ENCODE peak calls at places on chromosomes 7 and 10, in eight cellular contexts. X is stimulated activated effector memory CD8-positive, alpha-beta T cell treated with anti-CD3 and anti-CD28 coated beads, Interleukin-12 subunit alpha, Interleukin-12 subunit beta, amount 100 ng/mL, for 72 hours; L is B cell; O is skeletal muscle cell; B is stimulated activated CD4-positive, alpha-beta T cell treated with anti-CD3 and anti-CD28 coated beads, Interleukin-15, amount 100 ng/mL, for 1 hour; A is fibroblast of lung; T is HCEC 1CT; C is pulmonary artery endothelial cell. K is an unnamed sample.

GRCh38 chr7:156378806-156379205 is 261.8 kb upstream of the RNF32 start:
- DNase-seq in X (no peak), L (no peak), O (no peak), B (no peak), A (no peak), T (no peak), C (no peak), K (no peak)

GRCh38 chr10:17123062-17123661 is 6.4 kb downstream of the CUBN start:
- DNase-seq in X (no peak), L (no peak), O (peak; percentile 36), B (no peak), A (peak; percentile 33), T (peak; percentile 68), C (no peak), K (no peak)

GRCh38 chr10:32166365-32166764 is 110.1 kb upstream of the KIF5B start:
- DNase-seq in X (no peak), L (no peak), O (no peak), B (no peak), A (no peak), T (no peak), C (no peak), K (no peak)

GRCh38 chr10:49398000-49398861 is 2.3 kb upstream of the DRGX start:
- DNase-seq in X (peak; percentile 61), L (no peak), O (no peak), B (no peak), A (peak; percentile 20), T (no peak), C (no peak), K (peak; percentile 73)

GRCh38 chr10:29714096-29714874 is 79.5 kb upstream of the SVIL start:
- DNase-seq in X (no peak), L (no peak), O (peak; percentile 76), B (no peak), A (peak; percentile 79), T (peak; percentile 86), C (no peak), K (no peak)

GRCh38 chr10:129924375-129925085 is 39.5 kb downstream of the EBF3 start:
- DNase-seq in X (no peak), L (peak; percentile 13), O (no peak), B (no peak), A (no peak), T (no peak), C (no peak), K (no peak)

GRCh38 chr7:152924826-152925411 is 165.4 kb downstream of the ACTR3B start:
- DNase-seq in X (no peak), L (no peak), O (no peak), B (no peak), A (no peak), T (no peak), C (no peak), K (no peak)

GRCh38 chr10:97000487-97001182 is 168.5 kb downstream of the LCOR start:
- DNase-seq in X (no peak), L (no peak), O (no peak), B (no peak), A (no peak), T (no peak), C (no peak), K (no peak)

GRCh38 chr7:26429168-26429567 is 137.5 kb downstream of the SNX10 start:
- DNase-seq in X (no peak), L (no peak), O (no peak), B (no peak), A (no peak), T (no peak), C (no peak), K (no peak)

GRCh38 chr7:45259227-45259596 is 101.6 kb downstream of the RAMP3 start:
- DNase-seq in X (no peak), L (no peak), O (no peak), B (no peak), A (no peak), T (no peak), C (no peak), K (no peak)

GRCh38 chr7:74181821-74182220 is 7.7 kb downstream of the EIF4H start:
- DNase-seq in X (no peak), L (no peak), O (no peak), B (no peak), A (no peak), T (no peak), C (no peak), K (no peak)

GRCh38 chr7:17986826-17987225 is 40.8 kb downstream of the PRPS1L1 start:
- DNase-seq in X (no peak), L (no peak), O (peak; percentile 51), B (no peak), A (peak; percentile 75), T (peak; percentile 90), C (no peak), K (no peak)

GRCh38 chr10:11742009-11742778 is at the start of gene ECHDC3:
- DNase-seq in X (peak; percentile 21), L (peak; percentile 63), O (no peak), B (no peak), A (peak; percentile 61), T (peak; percentile 22), C (no peak), K (peak; percentile 73)

GRCh38 chr10:103295391-103296044 is 18.6 kb downstream of the INA start:
- DNase-seq in X (no peak), L (no peak), O (peak; percentile 36), B (no peak), A (peak; percentile 78), T (peak; percentile 82), C (no peak), K (no peak)

GRCh38 chr10:87713707-87714106 is 54.0 kb downstream of the PAPSS2 start:
- DNase-seq in X (no peak), L (no peak), O (no peak), B (no peak), A (no peak), T (no peak), C (no peak), K (no peak)

GRCh38 chr7:131370523-131370968 is 42.9 kb downstream of the MKLN1 start:
- DNase-seq in X (no peak), L (no peak), O (no peak), B (no peak), A (peak; percentile 41), T (peak; percentile 65), C (no peak), K (no peak)

GRCh38 chr7:72182036-72182435 is 230.1 kb downstream of the CALN1 start:
- DNase-seq in X (no peak), L (no peak), O (no peak), B (no peak), A (no peak), T (no peak), C (no peak), K (no peak)

GRCh38 chr7:646951-647350 is 79.5 kb upstream of the DNAAF5 start:
- DNase-seq in X (no peak), L (no peak), O (no peak), B (no peak), A (no peak), T (no peak), C (no peak), K (no peak)

GRCh38 chr7:82602066-82602465 is 158.5 kb upstream of the CACNA2D1 start:
- DNase-seq in X (no peak), L (no peak), O (no peak), B (no peak), A (no peak), T (no peak), C (no peak), K (no peak)

GRCh38 chr7:106421181-106421762 is 136.5 kb upstream of the NAMPT start:
- DNase-seq in X (no peak), L (no peak), O (peak; percentile 93), B (no peak), A (peak; percentile 98), T (peak; percentile 84), C (peak; percentile 82), K (no peak)

GRCh38 chr7:83468251-83468739 is 180.6 kb downstream of the SEMA3E start:
- DNase-seq in X (no peak), L (no peak), O (peak; percentile 95), B (no peak), A (peak; percentile 98), T (peak; percentile 96), C (peak; percentile 96), K (no peak)

GRCh38 chr7:1586827-1587705 is 17.2 kb upstream of the PSMG3 start:
- DNase-seq in X (no peak), L (no peak), O (no peak), B (no peak), A (no peak), T (no peak), C (no peak), K (no peak)

GRCh38 chr10:60185426-60185825 is 204.2 kb downstream of the ANK3 start:
- DNase-seq in X (no peak), L (no peak), O (no peak), B (no peak), A (no peak), T (no peak), C (no peak), K (no peak)

GRCh38 chr7:28903779-28904538 is 54.2 kb downstream of the TRIL start:
- DNase-seq in X (no peak), L (no peak), O (no peak), B (no peak), A (peak; percentile 5), T (no peak), C (no peak), K (no peak)

GRCh38 chr7:35874881-35875280 is 74.0 kb downstream of the SEPTIN7 start:
- DNase-seq in X (no peak), L (no peak), O (peak; percentile 12), B (no peak), A (no peak), T (no peak), C (no peak), K (no peak)

GRCh38 chr7:55533050-55533728 is 39.1 kb downstream of the VOPP1 start:
- DNase-seq in X (peak; percentile 53), L (peak; percentile 94), O (peak; percentile 20), B (peak; percentile 37), A (no peak), T (peak; percentile 66), C (no peak), K (peak; percentile 60)

GRCh38 chr7:138478499-138478908 is 18.4 kb downstream of the TRIM24 start:
- DNase-seq in X (no peak), L (no peak), O (no peak), B (no peak), A (no peak), T (no peak), C (no peak), K (peak; percentile 4)

GRCh38 chr7:45055016-45055415 is 33.8 kb downstream of the NACAD start:
- DNase-seq in X (no peak), L (no peak), O (no peak), B (no peak), A (no peak), T (peak; percentile 54), C (no peak), K (no peak)

GRCh38 chr7:44581426-44581906 is 565 bp downstream of the TMED4 start:
- DNase-seq in X (peak; percentile 28), L (peak; percentile 42), O (no peak), B (peak; percentile 15), A (peak; percentile 18), T (no peak), C (no peak), K (no peak)

GRCh38 chr10:120505866-120506265 is 48.8 kb downstream of the PLPP4 start:
- DNase-seq in X (no peak), L (no peak), O (no peak), B (no peak), A (no peak), T (no peak), C (no peak), K (no peak)

GRCh38 chr10:87646192-87646909 is 13.3 kb upstream of the PAPSS2 start:
- DNase-seq in X (no peak), L (no peak), O (no peak), B (no peak), A (no peak), T (no peak), C (no peak), K (no peak)

GRCh38 chr10:132515811-132516726 is 21.5 kb upstream of the INPP5A start:
- DNase-seq in X (no peak), L (no peak), O (no peak), B (no peak), A (no peak), T (no peak), C (no peak), K (no peak)

GRCh38 chr10:125153693-125154490 is 6.5 kb downstream of the CTBP2 start:
- DNase-seq in X (no peak), L (no peak), O (no peak), B (no peak), A (no peak), T (peak; percentile 16), C (no peak), K (no peak)

GRCh38 chr10:88474884-88475844 is 108.0 kb downstream of the RNLS start:
- DNase-seq in X (no peak), L (no peak), O (no peak), B (no peak), A (no peak), T (no peak), C (no peak), K (no peak)

K was measured in GM19239.